ENCODE peak calls at places on chromosomes 7 and 10, in six cellular contexts. One of them, this sample, is unnamed.

GRCh38 chr10:109987413-109987812 is 20.4 kb upstream of the ADD3 start:
- DNase-seq in body of pancreas: no peak
- DNase-seq in CD8-positive, alpha-beta T cell: no peak
- DNase-seq in Peyer's patch: no peak
- DNase-seq in K562: no peak
- DNase-seq in breast epithelium: no peak
- DNase-seq in this sample: no peak

GRCh38 chr10:94133239-94133638 is 139.5 kb downstream of the PLCE1 start:
- DNase-seq in body of pancreas: peak; percentile 51
- DNase-seq in CD8-positive, alpha-beta T cell: no peak
- DNase-seq in Peyer's patch: no peak
- DNase-seq in K562: no peak
- DNase-seq in breast epithelium: peak; percentile 92
- DNase-seq in this sample: no peak

GRCh38 chr10:102152545-102152890 is 329 bp downstream of the NOLC1 start:
- DNase-seq in body of pancreas: no peak
- DNase-seq in CD8-positive, alpha-beta T cell: no peak
- DNase-seq in Peyer's patch: no peak
- DNase-seq in K562: no peak
- DNase-seq in breast epithelium: no peak
- DNase-seq in this sample: no peak

GRCh38 chr10:121137533-121137932 is 286.4 kb downstream of the WDR11 start:
- DNase-seq in body of pancreas: no peak
- DNase-seq in CD8-positive, alpha-beta T cell: no peak
- DNase-seq in Peyer's patch: no peak
- DNase-seq in K562: no peak
- DNase-seq in breast epithelium: no peak
- DNase-seq in this sample: no peak

GRCh38 chr7:135260930-135261721 is 27.5 kb downstream of the STRA8 start:
- DNase-seq in body of pancreas: no peak
- DNase-seq in CD8-positive, alpha-beta T cell: no peak
- DNase-seq in Peyer's patch: no peak
- DNase-seq in K562: no peak
- DNase-seq in breast epithelium: peak; percentile 31
- DNase-seq in this sample: no peak

GRCh38 chr10:110651044-110651958 is 7.2 kb downstream of the RBM20 start:
- DNase-seq in body of pancreas: no peak
- DNase-seq in CD8-positive, alpha-beta T cell: peak; percentile 37
- DNase-seq in Peyer's patch: no peak
- DNase-seq in K562: peak; percentile 50
- DNase-seq in breast epithelium: no peak
- DNase-seq in this sample: no peak

GRCh38 chr10:96720422-96721206 is at the start of gene PIK3AP1:
- DNase-seq in body of pancreas: peak; percentile 67
- DNase-seq in CD8-positive, alpha-beta T cell: peak; percentile 57
- DNase-seq in Peyer's patch: peak; percentile 82
- DNase-seq in K562: peak; percentile 48
- DNase-seq in breast epithelium: peak; percentile 19
- DNase-seq in this sample: peak; percentile 76

GRCh38 chr7:98110249-98111022 is 3.8 kb downstream of the LMTK2 start:
- DNase-seq in body of pancreas: peak; percentile 74
- DNase-seq in CD8-positive, alpha-beta T cell: no peak
- DNase-seq in Peyer's patch: no peak
- DNase-seq in K562: no peak
- DNase-seq in breast epithelium: no peak
- DNase-seq in this sample: peak; percentile 52

GRCh38 chr10:100715101-100715444 is 30.3 kb upstream of the PAX2 start:
- DNase-seq in body of pancreas: no peak
- DNase-seq in CD8-positive, alpha-beta T cell: no peak
- DNase-seq in Peyer's patch: no peak
- DNase-seq in K562: no peak
- DNase-seq in breast epithelium: no peak
- DNase-seq in this sample: no peak

GRCh38 chr10:5285186-5285585 is 79.6 kb upstream of the UCN3 start:
- DNase-seq in body of pancreas: no peak
- DNase-seq in CD8-positive, alpha-beta T cell: no peak
- DNase-seq in Peyer's patch: no peak
- DNase-seq in K562: no peak
- DNase-seq in breast epithelium: no peak
- DNase-seq in this sample: no peak

GRCh38 chr10:97648557-97649404 is 8.3 kb downstream of the PI4K2A start:
- DNase-seq in body of pancreas: no peak
- DNase-seq in CD8-positive, alpha-beta T cell: peak; percentile 39
- DNase-seq in Peyer's patch: no peak
- DNase-seq in K562: peak; percentile 68
- DNase-seq in breast epithelium: no peak
- DNase-seq in this sample: no peak

GRCh38 chr10:95756061-95756751 is at the start of gene ENTPD1:
- DNase-seq in body of pancreas: no peak
- DNase-seq in CD8-positive, alpha-beta T cell: no peak
- DNase-seq in Peyer's patch: no peak
- DNase-seq in K562: no peak
- DNase-seq in breast epithelium: no peak
- DNase-seq in this sample: peak; percentile 44

GRCh38 chr10:84352251-84352842 is 24.0 kb downstream of the CCSER2 start:
- DNase-seq in body of pancreas: peak; percentile 65
- DNase-seq in CD8-positive, alpha-beta T cell: peak; percentile 81
- DNase-seq in Peyer's patch: peak; percentile 63
- DNase-seq in K562: peak; percentile 75
- DNase-seq in breast epithelium: peak; percentile 36
- DNase-seq in this sample: no peak

GRCh38 chr7:137953043-137953691 is 48.7 kb downstream of the CREB3L2 start:
- DNase-seq in body of pancreas: no peak
- DNase-seq in CD8-positive, alpha-beta T cell: no peak
- DNase-seq in Peyer's patch: no peak
- DNase-seq in K562: no peak
- DNase-seq in breast epithelium: no peak
- DNase-seq in this sample: no peak

GRCh38 chr10:103828587-103829186 is 26.7 kb downstream of the SH3PXD2A start:
- DNase-seq in body of pancreas: no peak
- DNase-seq in CD8-positive, alpha-beta T cell: no peak
- DNase-seq in Peyer's patch: no peak
- DNase-seq in K562: no peak
- DNase-seq in breast epithelium: no peak
- DNase-seq in this sample: no peak

GRCh38 chr7:144842377-144842851 is 6.6 kb upstream of the TPK1 start:
- DNase-seq in body of pancreas: peak; percentile 20
- DNase-seq in CD8-positive, alpha-beta T cell: no peak
- DNase-seq in Peyer's patch: no peak
- DNase-seq in K562: no peak
- DNase-seq in breast epithelium: no peak
- DNase-seq in this sample: peak; percentile 66

GRCh38 chr10:84348431-84348830 is 20.0 kb downstream of the CCSER2 start:
- DNase-seq in body of pancreas: no peak
- DNase-seq in CD8-positive, alpha-beta T cell: no peak
- DNase-seq in Peyer's patch: no peak
- DNase-seq in K562: no peak
- DNase-seq in breast epithelium: no peak
- DNase-seq in this sample: no peak

GRCh38 chr7:85702348-85702747 is 515.5 kb upstream of the SEMA3D start:
- DNase-seq in body of pancreas: no peak
- DNase-seq in CD8-positive, alpha-beta T cell: no peak
- DNase-seq in Peyer's patch: no peak
- DNase-seq in K562: no peak
- DNase-seq in breast epithelium: no peak
- DNase-seq in this sample: no peak

GRCh38 chr7:29254663-29255062 is 60.1 kb downstream of the CHN2 start:
- DNase-seq in body of pancreas: no peak
- DNase-seq in CD8-positive, alpha-beta T cell: no peak
- DNase-seq in Peyer's patch: no peak
- DNase-seq in K562: no peak
- DNase-seq in breast epithelium: no peak
- DNase-seq in this sample: no peak

GRCh38 chr10:30782543-30783461 is 153.2 kb upstream of the LYZL2 start:
- DNase-seq in body of pancreas: no peak
- DNase-seq in CD8-positive, alpha-beta T cell: no peak
- DNase-seq in Peyer's patch: no peak
- DNase-seq in K562: no peak
- DNase-seq in breast epithelium: no peak
- DNase-seq in this sample: no peak

GRCh38 chr10:49463605-49464004 is 67.7 kb upstream of the DRGX start:
- DNase-seq in body of pancreas: no peak
- DNase-seq in CD8-positive, alpha-beta T cell: no peak
- DNase-seq in Peyer's patch: no peak
- DNase-seq in K562: no peak
- DNase-seq in breast epithelium: no peak
- DNase-seq in this sample: no peak

GRCh38 chr7:116942503-116942902 is 10.8 kb upstream of the ST7 start:
- DNase-seq in body of pancreas: no peak
- DNase-seq in CD8-positive, alpha-beta T cell: no peak
- DNase-seq in Peyer's patch: no peak
- DNase-seq in K562: peak; percentile 22
- DNase-seq in breast epithelium: no peak
- DNase-seq in this sample: no peak

GRCh38 chr7:97506728-97507127 is 225.2 kb upstream of the TAC1 start:
- DNase-seq in body of pancreas: no peak
- DNase-seq in CD8-positive, alpha-beta T cell: no peak
- DNase-seq in Peyer's patch: no peak
- DNase-seq in K562: no peak
- DNase-seq in breast epithelium: no peak
- DNase-seq in this sample: no peak

GRCh38 chr10:92290837-92291609 is at the start of the genes CPEB3 and MARCHF5:
- DNase-seq in body of pancreas: peak; percentile 97
- DNase-seq in CD8-positive, alpha-beta T cell: peak; percentile 90
- DNase-seq in Peyer's patch: peak; percentile 98
- DNase-seq in K562: peak; percentile 88
- DNase-seq in breast epithelium: peak; percentile 94
- DNase-seq in this sample: peak; percentile 100

GRCh38 chr10:92291921-92292860 is 1.2 kb downstream of the MARCHF5 start:
- DNase-seq in body of pancreas: peak; percentile 39
- DNase-seq in CD8-positive, alpha-beta T cell: peak; percentile 41
- DNase-seq in Peyer's patch: peak; percentile 53
- DNase-seq in K562: peak; percentile 49
- DNase-seq in breast epithelium: peak; percentile 34
- DNase-seq in this sample: no peak

GRCh38 chr10:92290076-92290836 is 622 bp downstream of the CPEB3 start:
- DNase-seq in body of pancreas: peak; percentile 66
- DNase-seq in CD8-positive, alpha-beta T cell: peak; percentile 37
- DNase-seq in Peyer's patch: no peak
- DNase-seq in K562: peak; percentile 25
- DNase-seq in breast epithelium: peak; percentile 37
- DNase-seq in this sample: peak; percentile 58

DNA sequence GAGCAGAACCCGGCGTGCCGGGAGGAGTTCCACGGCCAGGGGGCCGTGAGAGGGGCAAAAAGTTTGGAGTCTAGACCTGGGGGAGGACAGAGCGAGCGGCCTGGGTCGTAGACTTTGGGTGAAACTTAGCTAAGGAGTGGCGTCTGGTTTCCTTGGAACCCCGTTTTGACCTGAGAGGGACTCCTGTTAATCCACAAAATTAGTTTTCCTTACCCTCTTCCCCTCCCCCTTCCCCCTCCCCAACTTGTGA is 568 bp downstream of the MARCHF5 start:
- DNase-seq in body of pancreas: no peak
- DNase-seq in CD8-positive, alpha-beta T cell: peak; percentile 30
- DNase-seq in Peyer's patch: no peak
- DNase-seq in K562: no peak
- DNase-seq in breast epithelium: no peak
- DNase-seq in this sample: no peak
- H3K4me1 ChIP-seq in body of pancreas: peaks cover 12% of the 10 kb centered on the region
- H3K4me1 ChIP-seq in CD8-positive, alpha-beta T cell: peaks cover 20% of the 10 kb centered on the region
- H3K4me1 ChIP-seq in Peyer's patch: peaks cover 14% of the 10 kb centered on the region
- H3K4me1 ChIP-seq in K562: peaks cover 9% of the 10 kb centered on the region
- H3K4me1 ChIP-seq in breast epithelium: peaks cover 3% of the 10 kb centered on the region
- H3K4me1 ChIP-seq in this sample: peaks cover 15% of the 10 kb centered on the region

DNA sequence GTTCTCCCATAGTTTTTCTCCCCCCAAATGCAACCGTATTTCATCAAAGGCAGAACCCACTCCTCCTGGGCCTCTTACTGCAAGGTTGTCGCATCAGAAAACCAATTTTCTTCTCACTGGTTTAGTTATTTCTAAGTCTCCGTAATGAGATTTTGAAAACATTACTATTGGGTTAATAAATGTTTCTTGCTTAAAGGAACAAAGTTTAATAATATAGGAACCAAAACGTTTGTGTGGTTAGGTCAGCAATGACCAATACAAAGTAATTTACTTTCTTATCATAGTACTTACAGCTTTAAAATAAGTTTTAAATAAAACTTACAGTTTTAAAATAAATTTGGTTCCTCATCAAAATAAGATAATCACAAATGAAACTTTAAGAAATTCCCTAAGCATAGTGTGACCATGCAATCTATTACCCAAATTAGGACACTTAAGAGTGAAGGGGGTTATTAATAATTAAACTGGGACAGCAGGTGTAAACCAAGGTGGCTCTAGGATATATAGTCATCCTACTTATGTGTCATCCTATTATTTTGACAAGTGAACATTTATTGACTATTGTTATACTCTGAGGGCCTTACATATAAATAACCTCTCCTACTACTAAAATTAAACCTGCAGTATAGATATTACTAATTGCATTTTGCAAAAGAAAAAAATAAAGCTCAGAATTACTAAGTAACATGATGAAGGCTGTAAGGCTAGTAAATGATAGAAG is 415.4 kb upstream of the LRRN3 start:
- DNase-seq in body of pancreas: no peak
- DNase-seq in CD8-positive, alpha-beta T cell: no peak
- DNase-seq in Peyer's patch: no peak
- DNase-seq in K562: no peak
- DNase-seq in breast epithelium: no peak
- DNase-seq in this sample: no peak
- TF ChIP-seq CTCF in body of pancreas: no peak
- TF ChIP-seq CTCF in CD8-positive, alpha-beta T cell: no peak
- TF ChIP-seq CTCF in Peyer's patch: no peak
- TF ChIP-seq CTCF in K562: no peak
- TF ChIP-seq CTCF in breast epithelium: no peak
- TF ChIP-seq CTCF in this sample: no peak

GRCh38 chr7:42154168-42154567 is 82.8 kb downstream of the GLI3 start:
- DNase-seq in body of pancreas: no peak
- DNase-seq in CD8-positive, alpha-beta T cell: no peak
- DNase-seq in Peyer's patch: no peak
- DNase-seq in K562: no peak
- DNase-seq in breast epithelium: no peak
- DNase-seq in this sample: no peak
- H3K4me1 ChIP-seq in body of pancreas: no peaks in the 10 kb centered on the region
- H3K4me1 ChIP-seq in CD8-positive, alpha-beta T cell: no peaks in the 10 kb centered on the region
- H3K4me1 ChIP-seq in Peyer's patch: peaks cover 4% of the 10 kb centered on the region
- H3K4me1 ChIP-seq in K562: no peaks in the 10 kb centered on the region
- H3K4me1 ChIP-seq in breast epithelium: no peaks in the 10 kb centered on the region
- H3K4me1 ChIP-seq in this sample: peaks cover 4% of the 10 kb centered on the region

GRCh38 chr7:47570649-47571050 is 11.3 kb downstream of the TNS3 start:
- DNase-seq in body of pancreas: peak; percentile 68
- DNase-seq in CD8-positive, alpha-beta T cell: no peak
- DNase-seq in Peyer's patch: no peak
- DNase-seq in K562: no peak
- DNase-seq in breast epithelium: no peak
- DNase-seq in this sample: no peak

GRCh38 chr7:47572101-47572460 is 9.8 kb downstream of the TNS3 start:
- DNase-seq in body of pancreas: no peak
- DNase-seq in CD8-positive, alpha-beta T cell: no peak
- DNase-seq in Peyer's patch: no peak
- DNase-seq in K562: no peak
- DNase-seq in breast epithelium: peak; percentile 32
- DNase-seq in this sample: no peak

GRCh38 chr7:47572939-47573757 is 8.8 kb downstream of the TNS3 start:
- DNase-seq in body of pancreas: peak; percentile 70
- DNase-seq in CD8-positive, alpha-beta T cell: no peak
- DNase-seq in Peyer's patch: no peak
- DNase-seq in K562: no peak
- DNase-seq in breast epithelium: no peak
- DNase-seq in this sample: no peak

GRCh38 chr7:47573758-47574472 is 8.0 kb downstream of the TNS3 start:
- DNase-seq in body of pancreas: peak; percentile 85
- DNase-seq in CD8-positive, alpha-beta T cell: no peak
- DNase-seq in Peyer's patch: no peak
- DNase-seq in K562: no peak
- DNase-seq in breast epithelium: peak; percentile 52
- DNase-seq in this sample: peak; percentile 73

GRCh38 chr7:47571355-47572100 is 10.4 kb downstream of the TNS3 start:
- DNase-seq in body of pancreas: peak; percentile 89
- DNase-seq in CD8-positive, alpha-beta T cell: no peak
- DNase-seq in Peyer's patch: peak; percentile 72
- DNase-seq in K562: no peak
- DNase-seq in breast epithelium: peak; percentile 42
- DNase-seq in this sample: peak; percentile 86
- TF ChIP-seq CTCF in body of pancreas: no peak
- TF ChIP-seq CTCF in CD8-positive, alpha-beta T cell: no peak
- TF ChIP-seq CTCF in Peyer's patch: no peak
- TF ChIP-seq CTCF in K562: no peak
- TF ChIP-seq CTCF in breast epithelium: no peak
- TF ChIP-seq CTCF in this sample: no peak